ENCODE peak calls at places on chromosome 13, in four cellular contexts. One of them, this sample, is unnamed.

GRCh38 chr13:46206138-46206537 is 5.6 kb upstream of the LRRC63 start:
- DNase-seq in DMS79 treated with DMSO at 0.1 percent for 48 hours: no peak
- DNase-seq in stimulated activated CD8-positive, alpha-beta memory T cell treated with anti-CD3 and anti-CD28 coated beads, Interleukin-4, amount 100 ng/mL, for 24 hours: no peak
- DNase-seq in activated T-cell treated with anti-CD3 and anti-CD28 coated beads for 48 hours: no peak
- DNase-seq in this sample: no peak

GRCh38 chr13:101942038-101942437 is 459.8 kb downstream of the FGF14 start:
- DNase-seq in DMS79 treated with DMSO at 0.1 percent for 48 hours: peak; percentile 96
- DNase-seq in stimulated activated CD8-positive, alpha-beta memory T cell treated with anti-CD3 and anti-CD28 coated beads, Interleukin-4, amount 100 ng/mL, for 24 hours: no peak
- DNase-seq in activated T-cell treated with anti-CD3 and anti-CD28 coated beads for 48 hours: no peak
- DNase-seq in this sample: peak; percentile 47

GRCh38 chr13:44303681-44304432 is 69.8 kb upstream of the SERP2 start:
- DNase-seq in DMS79 treated with DMSO at 0.1 percent for 48 hours: no peak
- DNase-seq in stimulated activated CD8-positive, alpha-beta memory T cell treated with anti-CD3 and anti-CD28 coated beads, Interleukin-4, amount 100 ng/mL, for 24 hours: no peak
- DNase-seq in activated T-cell treated with anti-CD3 and anti-CD28 coated beads for 48 hours: no peak
- DNase-seq in this sample: no peak

GRCh38 chr13:114339779-114340534 is 25.7 kb downstream of the CHAMP1 start:
- DNase-seq in DMS79 treated with DMSO at 0.1 percent for 48 hours: peak; percentile 86
- DNase-seq in stimulated activated CD8-positive, alpha-beta memory T cell treated with anti-CD3 and anti-CD28 coated beads, Interleukin-4, amount 100 ng/mL, for 24 hours: peak; percentile 19
- DNase-seq in activated T-cell treated with anti-CD3 and anti-CD28 coated beads for 48 hours: no peak
- DNase-seq in this sample: peak; percentile 20

GRCh38 chr13:113734826-113735125 is 24.2 kb upstream of the TMEM255B start:
- DNase-seq in DMS79 treated with DMSO at 0.1 percent for 48 hours: no peak
- DNase-seq in stimulated activated CD8-positive, alpha-beta memory T cell treated with anti-CD3 and anti-CD28 coated beads, Interleukin-4, amount 100 ng/mL, for 24 hours: no peak
- DNase-seq in activated T-cell treated with anti-CD3 and anti-CD28 coated beads for 48 hours: no peak
- DNase-seq in this sample: no peak

GRCh38 chr13:33277946-33278345 is 7.6 kb downstream of the STARD13 start:
- DNase-seq in DMS79 treated with DMSO at 0.1 percent for 48 hours: no peak
- DNase-seq in stimulated activated CD8-positive, alpha-beta memory T cell treated with anti-CD3 and anti-CD28 coated beads, Interleukin-4, amount 100 ng/mL, for 24 hours: no peak
- DNase-seq in activated T-cell treated with anti-CD3 and anti-CD28 coated beads for 48 hours: no peak
- DNase-seq in this sample: no peak

GRCh38 chr13:33690321-33690720 is 127.6 kb upstream of the RFC3 start:
- DNase-seq in DMS79 treated with DMSO at 0.1 percent for 48 hours: no peak
- DNase-seq in stimulated activated CD8-positive, alpha-beta memory T cell treated with anti-CD3 and anti-CD28 coated beads, Interleukin-4, amount 100 ng/mL, for 24 hours: no peak
- DNase-seq in activated T-cell treated with anti-CD3 and anti-CD28 coated beads for 48 hours: no peak
- DNase-seq in this sample: no peak

GRCh38 chr13:50842711-50843255 is 709 bp downstream of the DLEU7 start:
- DNase-seq in DMS79 treated with DMSO at 0.1 percent for 48 hours: no peak
- DNase-seq in stimulated activated CD8-positive, alpha-beta memory T cell treated with anti-CD3 and anti-CD28 coated beads, Interleukin-4, amount 100 ng/mL, for 24 hours: no peak
- DNase-seq in activated T-cell treated with anti-CD3 and anti-CD28 coated beads for 48 hours: no peak
- DNase-seq in this sample: no peak

GRCh38 chr13:44989941-44990340 is 603 bp downstream of the GPALPP1 start:
- DNase-seq in DMS79 treated with DMSO at 0.1 percent for 48 hours: no peak
- DNase-seq in stimulated activated CD8-positive, alpha-beta memory T cell treated with anti-CD3 and anti-CD28 coated beads, Interleukin-4, amount 100 ng/mL, for 24 hours: no peak
- DNase-seq in activated T-cell treated with anti-CD3 and anti-CD28 coated beads for 48 hours: no peak
- DNase-seq in this sample: peak; percentile 4

GRCh38 chr13:100513987-100514670 is 74.5 kb downstream of the GGACT start:
- DNase-seq in DMS79 treated with DMSO at 0.1 percent for 48 hours: peak; percentile 99
- DNase-seq in stimulated activated CD8-positive, alpha-beta memory T cell treated with anti-CD3 and anti-CD28 coated beads, Interleukin-4, amount 100 ng/mL, for 24 hours: no peak
- DNase-seq in activated T-cell treated with anti-CD3 and anti-CD28 coated beads for 48 hours: no peak
- DNase-seq in this sample: no peak

GRCh38 chr13:73210218-73210883 is 151.5 kb downstream of the KLF5 start:
- DNase-seq in DMS79 treated with DMSO at 0.1 percent for 48 hours: no peak
- DNase-seq in stimulated activated CD8-positive, alpha-beta memory T cell treated with anti-CD3 and anti-CD28 coated beads, Interleukin-4, amount 100 ng/mL, for 24 hours: no peak
- DNase-seq in activated T-cell treated with anti-CD3 and anti-CD28 coated beads for 48 hours: no peak
- DNase-seq in this sample: peak; percentile 55

GRCh38 chr13:99281811-99282263 is 23.7 kb upstream of the GPR18 start:
- DNase-seq in DMS79 treated with DMSO at 0.1 percent for 48 hours: no peak
- DNase-seq in stimulated activated CD8-positive, alpha-beta memory T cell treated with anti-CD3 and anti-CD28 coated beads, Interleukin-4, amount 100 ng/mL, for 24 hours: peak; percentile 34
- DNase-seq in activated T-cell treated with anti-CD3 and anti-CD28 coated beads for 48 hours: no peak
- DNase-seq in this sample: no peak

GRCh38 chr13:29539866-29540265 is 55.6 kb downstream of the SLC7A1 start:
- DNase-seq in DMS79 treated with DMSO at 0.1 percent for 48 hours: no peak
- DNase-seq in stimulated activated CD8-positive, alpha-beta memory T cell treated with anti-CD3 and anti-CD28 coated beads, Interleukin-4, amount 100 ng/mL, for 24 hours: no peak
- DNase-seq in activated T-cell treated with anti-CD3 and anti-CD28 coated beads for 48 hours: no peak
- DNase-seq in this sample: no peak

This sample was measured in foreskin keratinocyte.